ENCODE peak calls at places on chromosomes 11 and 22, in four cellular contexts. O is HCT116, E is GM12878, J is SK-N-SH. M is an unnamed sample.

GRCh38 chr11:134524876-134525845 is 113.1 kb upstream of the B3GAT1 start:
- DNase-seq in O (no peak), E (no peak), J (no peak), M (no peak)

GRCh38 chr11:8291421-8292350 is 28.0 kb upstream of the LMO1 start:
- DNase-seq in O (no peak), E (no peak), J (no peak), M (no peak)

GRCh38 chr11:106697058-106697457 is 321.2 kb downstream of the GUCY1A2 start:
- DNase-seq in O (no peak), E (no peak), J (no peak), M (no peak)

GRCh38 chr11:88950975-88951374 is 114.8 kb downstream of the GRM5 start:
- DNase-seq in O (no peak), E (no peak), J (no peak), M (no peak)

GRCh38 chr11:87251560-87251959 is 213.8 kb downstream of the TMEM135 start:
- DNase-seq in O (no peak), E (no peak), J (no peak), M (no peak)

GRCh38 chr22:31451709-31452571 is 37.7 kb downstream of the EIF4ENIF1 start:
- DNase-seq in O (peak; percentile 21), E (peak; percentile 15), J (peak; percentile 27), M (peak; percentile 67)

GRCh38 chr22:23094695-23095466 is 24.6 kb downstream of the GNAZ start:
- DNase-seq in O (no peak), E (no peak), J (peak; percentile 41), M (peak; percentile 32)

GRCh38 chr22:39360674-39361413 is 11.1 kb downstream of the SYNGR1 start:
- DNase-seq in O (no peak), E (no peak), J (no peak), M (peak; percentile 67)

GRCh38 chr11:93537767-93538261 is 5.4 kb downstream of the SMCO4 start:
- DNase-seq in O (no peak), E (no peak), J (no peak), M (no peak)

GRCh38 chr11:69662021-69662698 is 13.0 kb downstream of the LTO1 start:
- DNase-seq in O (no peak), E (no peak), J (peak; percentile 61), M (peak; percentile 78)

GRCh38 chr22:44171486-44172076 is 9.1 kb upstream of the PARVG start:
- DNase-seq in O (no peak), E (no peak), J (no peak), M (no peak)

GRCh38 chr11:70500076-70500847 is 101.9 kb downstream of the CTTN start:
- DNase-seq in O (no peak), E (no peak), J (no peak), M (no peak)

GRCh38 chr11:108813086-108813485 is 148.2 kb downstream of the DDX10 start:
- DNase-seq in O (no peak), E (no peak), J (no peak), M (no peak)

GRCh38 chr22:19361501-19362103 is 69.9 kb downstream of the HIRA start:
- DNase-seq in O (no peak), E (peak; percentile 82), J (no peak), M (no peak)

GRCh38 chr22:45008853-45009751 is 703 bp downstream of the PHF21B start:
- DNase-seq in O (no peak), E (no peak), J (peak; percentile 75), M (peak; percentile 39)

GRCh38 chr11:87849216-87849615 is 326.0 kb downstream of the RAB38 start:
- DNase-seq in O (no peak), E (no peak), J (no peak), M (no peak)

GRCh38 chr22:49853981-49854791 is 542 bp downstream of the ZBED4 start:
- DNase-seq in O (no peak), E (no peak), J (peak; percentile 59), M (peak; percentile 57)

GRCh38 chr11:18383388-18384156 is 10.8 kb upstream of the LDHA start:
- DNase-seq in O (peak; percentile 84), E (peak; percentile 70), J (peak; percentile 55), M (peak; percentile 32)

GRCh38 chr11:72758690-72759389 is 6.6 kb upstream of the ARAP1 start:
- DNase-seq in O (no peak), E (no peak), J (peak; percentile 46), M (no peak)

GRCh38 chr11:35427158-35427557 is 7.8 kb upstream of the SLC1A2 start:
- DNase-seq in O (no peak), E (no peak), J (no peak), M (no peak)

GRCh38 chr22:49827853-49828598 is at the start of gene BRD1:
- DNase-seq in O (no peak), E (no peak), J (peak; percentile 89), M (peak; percentile 74)

DNA sequence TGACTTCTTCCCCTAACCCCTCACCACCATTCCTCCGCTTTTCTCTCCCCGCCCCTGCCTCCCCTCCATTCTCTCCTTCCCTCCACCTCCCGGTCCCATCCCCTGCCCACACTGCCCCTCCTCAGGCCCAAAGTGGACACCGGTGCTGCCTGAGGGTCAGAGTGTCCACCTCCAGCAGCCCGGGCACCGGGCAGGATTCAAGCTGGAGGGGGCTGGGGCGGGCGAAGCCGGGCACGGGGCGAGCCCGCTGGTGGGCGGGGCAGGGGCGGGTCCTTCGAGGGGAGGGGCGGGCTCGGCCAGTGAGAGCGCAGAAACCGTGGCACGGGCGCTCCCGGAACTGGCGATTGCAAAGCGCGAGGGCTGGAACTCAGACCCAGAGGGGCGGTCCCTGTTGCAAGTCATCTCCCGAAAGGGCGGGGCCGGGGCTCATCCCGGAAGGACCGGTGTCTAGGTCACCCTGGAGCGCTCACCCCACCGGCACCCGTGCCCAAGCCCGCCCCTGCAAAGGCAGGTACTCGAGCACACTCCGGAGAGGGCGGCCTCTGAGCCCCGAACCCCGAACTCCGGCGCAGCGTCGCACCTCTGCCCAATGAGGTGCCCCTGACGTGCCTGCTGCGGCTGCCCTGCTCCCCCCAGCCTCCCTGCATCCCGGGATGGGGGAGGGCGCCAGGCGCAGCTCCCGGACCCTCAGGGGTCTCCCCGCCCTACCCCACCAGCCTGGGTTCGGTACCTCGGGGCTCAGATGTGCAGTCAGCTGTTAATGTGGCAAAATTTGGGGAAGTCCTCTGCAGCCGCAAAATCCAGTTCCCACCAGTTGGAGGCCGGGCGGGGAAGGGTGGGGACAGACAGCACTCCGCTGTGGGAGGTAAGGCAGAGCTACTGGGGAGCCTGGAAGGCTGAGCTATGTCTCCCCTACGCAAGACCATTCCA is 16.5 kb upstream of the CDKN1C start:
- DNase-seq in O (peak; percentile 74), E (peak; percentile 66), J (peak; percentile 98), M (peak; percentile 99)
- TF ChIP-seq REST in O (no peak), E (no peak), J (no peak), M (no peak)

GRCh38 chr11:68065841-68066240 is 27.0 kb downstream of the TCIRG1 start:
- DNase-seq in O (no peak), E (no peak), J (no peak), M (no peak)
- H3K36me3 ChIP-seq in O (peaks cover 29% of the 10 kb centered on the region), E (peaks cover 41% of the 10 kb centered on the region), J (peaks cover 37% of the 10 kb centered on the region), M (peaks cover 81% of the 10 kb centered on the region)

GRCh38 chr11:27717801-27718229 is 17.6 kb upstream of the BDNF start:
- DNase-seq in O (no peak), E (no peak), J (no peak), M (peak; percentile 70)

GRCh38 chr11:27720277-27720830 is 20.1 kb upstream of the BDNF start:
- DNase-seq in O (no peak), E (no peak), J (peak; percentile 62), M (peak; percentile 96)

GRCh38 chr11:27719575-27719925 is 19.3 kb upstream of the BDNF start:
- DNase-seq in O (no peak), E (no peak), J (peak; percentile 52), M (peak; percentile 62)

GRCh38 chr11:27718346-27718852 is 18.1 kb upstream of the BDNF start:
- DNase-seq in O (peak; percentile 73), E (no peak), J (peak; percentile 76), M (peak; percentile 93)

GRCh38 chr11:27718853-27719574 is 18.8 kb upstream of the BDNF start:
- DNase-seq in O (no peak), E (no peak), J (peak; percentile 79), M (peak; percentile 80)
- TF ChIP-seq REST in O (peak; percentile 63), E (no peak), J (peak; percentile 93), M (peak; percentile 56)

GRCh38 chr22:46696225-46696518 is 41.9 kb downstream of the CERK start:
- DNase-seq in O (no peak), E (no peak), J (peak; percentile 21), M (no peak)

GRCh38 chr22:46696614-46697013 is 41.4 kb downstream of the CERK start:
- DNase-seq in O (no peak), E (no peak), J (peak; percentile 38), M (no peak)

GRCh38 chr22:46699091-46699490 is 39.0 kb downstream of the CERK start:
- DNase-seq in O (no peak), E (no peak), J (peak; percentile 14), M (no peak)

GRCh38 chr22:46695346-46696224 is 42.5 kb downstream of the CERK start:
- DNase-seq in O (no peak), E (no peak), J (peak; percentile 33), M (no peak)

GRCh38 chr22:46697811-46698515 is 40.1 kb downstream of the CERK start:
- DNase-seq in O (no peak), E (no peak), J (no peak), M (no peak)
- H3K36me3 ChIP-seq in O (peaks cover 34% of the 10 kb centered on the region), E (peaks cover 15% of the 10 kb centered on the region), J (peaks cover 66% of the 10 kb centered on the region), M (peaks cover 3% of the 10 kb centered on the region)

DNA sequence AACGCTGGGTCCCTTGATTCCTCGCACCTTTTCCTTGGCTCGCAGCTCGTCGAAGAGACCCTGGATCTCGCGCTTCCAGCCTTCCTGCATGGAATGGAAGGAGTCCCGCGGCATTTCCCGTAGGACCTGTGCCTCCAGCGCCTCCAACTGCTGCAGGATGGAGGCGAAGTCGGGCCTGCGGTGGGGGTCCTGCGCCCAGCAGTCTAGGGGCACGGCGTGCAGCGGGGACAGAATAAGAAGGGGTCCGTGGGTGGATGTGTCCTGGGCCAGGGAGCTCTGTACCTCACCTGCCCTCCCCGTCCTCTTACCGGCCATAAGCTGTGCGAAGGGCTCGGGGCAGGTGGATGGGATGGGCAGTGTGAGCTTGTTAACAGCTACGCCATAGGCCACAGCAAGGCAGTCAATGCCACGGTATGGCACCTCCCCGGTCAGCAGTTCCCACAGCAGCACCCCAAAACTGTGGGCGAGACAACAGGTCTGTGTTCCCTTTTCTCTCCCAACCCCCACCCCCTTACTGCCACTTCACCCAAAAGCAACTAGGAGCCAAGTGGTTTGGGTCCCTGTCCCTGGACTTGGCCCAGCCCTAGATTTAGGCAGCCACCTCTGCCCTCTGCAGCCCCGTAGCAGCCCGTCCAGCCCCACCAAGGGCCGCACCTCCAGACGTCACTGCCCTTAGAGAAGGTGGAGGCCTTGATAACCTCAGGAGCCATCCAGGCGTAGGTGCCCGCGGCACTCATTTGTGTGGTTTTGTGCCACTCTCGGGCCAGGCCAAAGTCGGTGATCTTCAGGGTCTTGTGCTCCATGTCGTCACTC is 6.2 kb downstream of the MAP3K11 start:
- DNase-seq in O (no peak), E (no peak), J (no peak), M (no peak)
- TF ChIP-seq REST in O (no peak), E (no peak), J (no peak), M (no peak)